ENCODE peak calls at places on chromosome 22, in seven cellular contexts. O is AG08396; R is breast epithelium; D is SHP77; Z is sigmoid colon; H is fibroblast of pulmonary artery; I is activated T-helper 1 cell treated with anti-CD3 and anti-CD28 coated beads, Interleukin-12 subunit alpha, Interleukin-12 subunit beta, Interleukin-2, Interleukin-4 antibody, amounts not matched to agents 30 ng/mL and 10 ng/mL and 1 ng/mL, durations not matched to agents 14 hours and 24 hours and 36 hours. G is an unnamed sample.

GRCh38 chr22:39800790-39801540 is 92.6 kb downstream of the ENTHD1 start:
- DNase-seq in O (no peak), R (no peak), H (no peak), D (no peak), I (no peak), Z (no peak), G (no peak)

GRCh38 chr22:45946805-45947600 is 30.0 kb downstream of the WNT7B start:
- DNase-seq in D (no peak), R (no peak), H (no peak), Z (no peak), I (no peak), O (no peak), G (no peak)

GRCh38 chr22:29205598-29206371 is at the start of gene EMID1:
- DNase-seq in R (no peak), I (no peak), D (no peak), Z (peak; percentile 76), H (peak; percentile 16), O (peak; percentile 59), G (no peak)

GRCh38 chr22:34122064-34122463 is 201.8 kb upstream of the LARGE1 start:
- DNase-seq in D (no peak), I (no peak), O (no peak), Z (no peak), R (no peak), H (no peak), G (no peak)

GRCh38 chr22:50032109-50032871 is 19.7 kb upstream of the IL17REL start:
- DNase-seq in I (no peak), D (no peak), O (no peak), Z (peak; percentile 61), R (no peak), H (no peak), G (no peak)

GRCh38 chr22:37163618-37164534 is 14.2 kb upstream of the IL2RB start:
- DNase-seq in H (no peak), R (no peak), O (no peak), Z (no peak), I (peak; percentile 48), D (no peak), G (no peak)

GRCh38 chr22:31250740-31251330 is 38.7 kb downstream of the LIMK2 start:
- DNase-seq in D (no peak), Z (no peak), O (no peak), I (no peak), R (no peak), H (peak; percentile 40), G (no peak)

GRCh38 chr22:22925146-22925794 is 37.7 kb downstream of the IGLL5 start:
- DNase-seq in Z (no peak), H (no peak), D (no peak), O (no peak), I (no peak), R (no peak), G (no peak)

GRCh38 chr22:40107756-40108437 is 69.8 kb upstream of the TNRC6B start:
- DNase-seq in H (peak; percentile 36), R (no peak), Z (no peak), O (peak; percentile 48), D (no peak), I (peak; percentile 16), G (no peak)

GRCh38 chr22:50545522-50546325 is at the start of gene KLHDC7B:
- DNase-seq in R (no peak), I (no peak), H (no peak), O (no peak), Z (no peak), D (no peak), G (no peak)

GRCh38 chr22:43007519-43008102 is 7.3 kb downstream of the PACSIN2 start:
- DNase-seq in R (no peak), Z (no peak), H (peak; percentile 56), O (peak; percentile 53), D (no peak), I (no peak), G (no peak)

GRCh38 chr22:19959043-19959586 is 17.5 kb upstream of the TXNRD2 start:
- DNase-seq in O (peak; percentile 19), H (peak; percentile 66), D (no peak), R (peak; percentile 76), Z (peak; percentile 88), I (no peak), G (no peak)

GRCh38 chr22:48140261-48140660 is 1377.8 kb downstream of the TBC1D22A start:
- DNase-seq in D (no peak), I (no peak), H (no peak), Z (no peak), O (no peak), R (no peak), G (no peak)

GRCh38 chr22:21034989-21035388 is 2.6 kb upstream of the SLC7A4 start:
- DNase-seq in R (no peak), Z (no peak), D (no peak), I (no peak), H (no peak), O (no peak), G (no peak)

GRCh38 chr22:30408388-30409101 is 11.7 kb downstream of the SEC14L2 start:
- DNase-seq in R (no peak), I (no peak), H (peak; percentile 33), D (no peak), O (peak; percentile 32), Z (no peak), G (peak; percentile 27)

GRCh38 chr22:23396362-23397007 is 183.6 kb downstream of the IGLL1 start:
- DNase-seq in Z (no peak), H (no peak), R (peak; percentile 35), O (no peak), I (no peak), D (no peak), G (no peak)

GRCh38 chr22:22394589-22394988 is 114.0 kb downstream of the ZNF280B start:
- DNase-seq in R (no peak), H (no peak), Z (no peak), I (no peak), O (no peak), D (no peak), G (no peak)

GRCh38 chr22:36991220-36991619 is 28.0 kb downstream of the TST start:
- DNase-seq in Z (no peak), D (no peak), R (no peak), O (no peak), H (no peak), I (no peak), G (no peak)

GRCh38 chr22:29022101-29022817 is 39.4 kb downstream of the C22orf31 start:
- DNase-seq in D (no peak), H (no peak), I (no peak), Z (no peak), O (no peak), R (no peak), G (no peak)

GRCh38 chr22:23750744-23751440 is at the start of gene ZNF70:
- DNase-seq in I (peak; percentile 77), Z (peak; percentile 93), D (peak; percentile 73), O (peak; percentile 94), R (peak; percentile 85), H (peak; percentile 72), G (peak; percentile 70)

GRCh38 chr22:46150615-46151423 is 493 bp downstream of the PPARA start:
- DNase-seq in D (no peak), O (no peak), I (peak; percentile 59), Z (peak; percentile 76), R (peak; percentile 53), H (no peak), G (no peak)

GRCh38 chr22:38489561-38490133 is 16.5 kb downstream of the DDX17 start:
- DNase-seq in I (no peak), R (no peak), Z (no peak), H (no peak), D (no peak), O (no peak), G (no peak)

GRCh38 chr22:41983516-41983915 is 14.3 kb downstream of the SEPTIN3 start:
- DNase-seq in H (peak; percentile 52), Z (no peak), D (no peak), R (no peak), I (no peak), O (no peak), G (no peak)

GRCh38 chr22:26529345-26529744 is 17.1 kb upstream of the TFIP11 start:
- DNase-seq in D (peak; percentile 46), R (no peak), Z (no peak), I (no peak), O (peak; percentile 37), H (peak; percentile 33), G (no peak)